ENCODE peak calls at places on chromosomes 11 and 22, in four cellular contexts. Z, U, D and Y are unnamed samples. For H3K27me3, the result is how much of the 10 kb centered on the place peaks cover.

GRCh38 chr11:72406536-72407507 is 27.5 kb downstream of the CLPB start:
- DNase-seq in Z (no peak), U (no peak), D (no peak), Y (no peak)

GRCh38 chr22:36325163-36326031 is 62.4 kb downstream of the MYH9 start:
- DNase-seq in Z (no peak), U (peak), D (peak), Y (peak)

GRCh38 chr11:71201936-71202597 is 50.3 kb downstream of the SHANK2 start:
- DNase-seq in Z (no peak), U (no peak), D (no peak), Y (peak)

GRCh38 chr11:119109843-119110242 is 2.7 kb downstream of the C2CD2L start:
- DNase-seq in Z (no peak), U (no peak), D (no peak), Y (peak)

GRCh38 chr11:28697920-28698827 is 590.0 kb downstream of the METTL15 start:
- DNase-seq in Z (peak), U (peak), D (peak), Y (no peak)

GRCh38 chr11:113256431-113257227 is 57.8 kb upstream of the TTC12 start:
- DNase-seq in Z (no peak), U (no peak), D (no peak), Y (no peak)

GRCh38 chr22:19971276-19972124 is 29.9 kb upstream of the TXNRD2 start:
- DNase-seq in Z (no peak), U (no peak), D (no peak), Y (peak)

GRCh38 chr11:27722117-27722844 is 22.0 kb upstream of the BDNF start:
- DNase-seq in Z (no peak), U (peak), D (peak), Y (peak)

GRCh38 chr11:35714882-35715612 is 52.5 kb downstream of the TRIM44 start:
- DNase-seq in Z (no peak), U (peak), D (peak), Y (peak)

GRCh38 chr11:69285091-69285490 is 8.9 kb upstream of the MYEOV start:
- DNase-seq in Z (no peak), U (no peak), D (no peak), Y (peak)

GRCh38 chr11:131579932-131580387 is 209.5 kb downstream of the NTM start:
- DNase-seq in Z (no peak), U (peak), D (peak), Y (peak)

GRCh38 chr22:39943366-39943765 is 16.8 kb upstream of the TMA7B start:
- DNase-seq in Z (no peak), U (no peak), D (no peak), Y (no peak)

GRCh38 chr22:35888181-35888870 is 140.3 kb downstream of the RBFOX2 start:
- DNase-seq in Z (no peak), U (no peak), D (no peak), Y (no peak)

GRCh38 chr11:5803982-5804381 is 4.7 kb upstream of the OR52N2 start:
- DNase-seq in Z (no peak), U (no peak), D (no peak), Y (no peak)
- H3K4me2 ChIP-seq in Z (no peak), U (no peak), D (no peak), Y (no peak)

DNA sequence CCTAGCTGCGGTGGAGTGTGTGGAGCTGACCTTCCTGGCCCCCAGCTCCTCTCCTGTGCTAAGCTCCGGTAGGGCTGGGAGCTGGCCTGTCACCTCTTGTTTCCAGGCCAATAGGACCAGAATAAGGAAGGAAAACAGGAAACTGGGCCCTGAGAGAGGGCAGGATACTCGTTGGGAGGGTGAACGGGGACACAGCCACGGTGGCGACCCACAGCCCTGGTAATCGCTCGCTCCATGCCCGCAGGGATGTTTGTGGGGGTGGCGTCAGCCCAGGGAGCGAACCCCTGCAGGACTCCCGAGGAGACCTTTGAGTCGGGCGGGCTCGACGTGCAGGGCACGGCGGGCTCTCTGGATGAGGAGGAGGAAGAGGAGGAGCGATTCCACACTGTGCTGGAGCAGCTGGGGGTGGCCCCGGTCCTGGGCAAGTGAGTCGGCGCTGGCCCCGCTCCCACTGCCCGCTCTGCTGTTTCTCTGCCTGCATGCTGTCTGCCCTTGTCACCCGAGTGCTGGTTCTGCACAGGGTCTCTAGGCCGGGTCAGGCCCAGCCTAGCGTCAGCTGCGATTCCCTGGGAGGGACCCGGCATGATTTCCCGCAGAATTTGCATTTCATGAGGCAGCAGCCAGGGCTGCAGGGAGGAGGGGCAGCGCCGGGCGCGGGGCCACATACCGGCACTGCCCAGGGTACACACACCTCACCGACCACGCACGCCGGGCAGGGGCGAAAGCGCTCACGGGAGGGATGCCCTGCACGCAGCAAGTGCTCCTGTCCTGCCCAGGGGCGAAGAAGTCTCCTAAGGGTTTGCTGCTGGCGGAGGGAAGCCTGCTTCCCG is 1.6 kb downstream of the CRACR2B start:
- DNase-seq in Z (no peak), U (no peak), D (no peak), Y (peak)
- H3K27me3 ChIP-seq in Z (under half), U (under half), D (under half), Y (under half)

GRCh38 chr11:128448981-128449713 is 138.2 kb downstream of the ETS1 start:
- DNase-seq in Z (no peak), U (no peak), D (no peak), Y (no peak)

GRCh38 chr11:128451651-128452470 is 135.5 kb downstream of the ETS1 start:
- DNase-seq in Z (no peak), U (peak), D (no peak), Y (peak)

GRCh38 chr11:128450882-128451647 is 136.3 kb downstream of the ETS1 start:
- DNase-seq in Z (no peak), U (no peak), D (no peak), Y (peak)

GRCh38 chr11:128448487-128448886 is 138.9 kb downstream of the ETS1 start:
- DNase-seq in Z (peak), U (peak), D (peak), Y (no peak)

GRCh38 chr11:128447233-128447632 is 140.1 kb downstream of the ETS1 start:
- DNase-seq in Z (no peak), U (no peak), D (no peak), Y (no peak)
- H3K4me2 ChIP-seq in Z (no peak), U (no peak), D (no peak), Y (no peak)

GRCh38 chr11:107567739-107568335 is 2.3 kb upstream of the ALKBH8 start:
- DNase-seq in Z (no peak), U (no peak), D (no peak), Y (no peak)
- H3K27me3 ChIP-seq in Z (under half), U (under half), D (under half), Y (under half)

GRCh38 chr11:6079463-6079862 is 28.0 kb upstream of the OR56B4 start:
- DNase-seq in Z (no peak), U (no peak), D (no peak), Y (no peak)

GRCh38 chr11:6083129-6083528 is 24.4 kb upstream of the OR56B4 start:
- DNase-seq in Z (no peak), U (no peak), D (no peak), Y (no peak)

DNA sequence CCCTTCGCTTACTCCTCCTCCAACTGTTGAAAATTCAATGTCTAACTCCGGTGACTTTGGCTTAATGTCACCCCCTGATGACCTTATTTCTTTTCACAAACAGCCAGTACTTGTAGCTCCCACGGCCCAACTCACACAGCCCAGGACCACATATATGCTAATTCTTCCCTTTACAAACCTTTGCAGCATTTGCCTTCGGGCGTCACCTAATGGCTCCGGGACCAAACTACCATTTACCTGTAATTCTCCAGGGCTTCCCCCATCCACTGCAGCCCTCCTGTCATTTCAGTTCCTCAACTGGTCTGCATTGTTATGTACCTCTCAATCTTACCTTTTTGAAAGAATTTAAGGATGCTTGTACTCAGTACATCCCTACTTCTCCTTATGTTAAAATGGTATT is 29.8 kb upstream of the OR56B4 start:
- DNase-seq in Z (no peak), U (no peak), D (no peak), Y (no peak)
- H3K4me2 ChIP-seq in Z (no peak), U (no peak), D (no peak), Y (no peak)

GRCh38 chr11:45535033-45535432 is 130.4 kb downstream of the CHST1 start:
- DNase-seq in Z (no peak), U (no peak), D (no peak), Y (no peak)
- H3K27me3 ChIP-seq in Z (under half), U (under half), D (under half), Y (under half)

GRCh38 chr11:6653055-6653454 is 2.6 kb downstream of the DCHS1 start:
- DNase-seq in Z (no peak), U (no peak), D (no peak), Y (no peak)
- H3K4me2 ChIP-seq in Z (no peak), U (no peak), D (no peak), Y (no peak)

GRCh38 chr22:22201925-22202343 is 42.7 kb upstream of the VPREB1 start:
- DNase-seq in Z (no peak), U (no peak), D (no peak), Y (peak)
- H3K27me3 ChIP-seq in Z (half or more), U (half or more), D (under half), Y (under half)

GRCh38 chr11:74909363-74909762 is 39.5 kb downstream of the XRRA1 start:
- DNase-seq in Z (no peak), U (no peak), D (no peak), Y (no peak)
- H3K4me2 ChIP-seq in Z (no peak), U (no peak), D (no peak), Y (no peak)